ENCODE peak calls at places on chromosomes 2 and 18, in six cellular contexts. U is PC-9; K is brain microvascular endothelial cell; M is foreskin fibroblast; F is lung; L is CD8-positive, alpha-beta T cell. S is an unnamed sample.

GRCh38 chr2:234293973-234294372 is 202.9 kb downstream of the ARL4C start:
- DNase-seq in U (no peak), K (no peak), M (no peak), F (no peak), L (no peak), S (peak; percentile 46)

GRCh38 chr2:213150315-213150951 is 979 bp downstream of the IKZF2 start:
- DNase-seq in U (peak; percentile 90), K (no peak), M (peak; percentile 33), F (peak; percentile 42), L (no peak), S (no peak)

GRCh38 chr2:101432411-101433181 is 42.3 kb downstream of the RFX8 start:
- DNase-seq in U (no peak), K (peak; percentile 28), M (peak; percentile 27), F (no peak), L (no peak), S (peak; percentile 62)

GRCh38 chr2:132980304-132980703 is 310.3 kb upstream of the LYPD1 start:
- DNase-seq in U (no peak), K (no peak), M (no peak), F (no peak), L (no peak), S (no peak)

GRCh38 chr2:38601061-38601460 is 1.7 kb downstream of the HNRNPLL start:
- DNase-seq in U (no peak), K (no peak), M (peak; percentile 26), F (no peak), L (no peak), S (no peak)

GRCh38 chr2:204533629-204534370 is 11.5 kb upstream of the PARD3B start:
- DNase-seq in U (peak; percentile 87), K (peak; percentile 38), M (peak; percentile 64), F (no peak), L (no peak), S (no peak)

GRCh38 chr18:78457011-78457410 is 522.6 kb upstream of the SALL3 start:
- DNase-seq in U (no peak), K (no peak), M (no peak), F (no peak), L (no peak), S (no peak)

GRCh38 chr2:39621596-39621995 is 44.1 kb upstream of the TMEM178A start:
- DNase-seq in U (no peak), K (no peak), M (no peak), F (no peak), L (no peak), S (no peak)

GRCh38 chr2:29951561-29951960 is 30.2 kb upstream of the ALK start:
- DNase-seq in U (no peak), K (no peak), M (no peak), F (no peak), L (no peak), S (no peak)

GRCh38 chr2:121046335-121046734 is 238.7 kb downstream of the TFCP2L1 start:
- DNase-seq in U (no peak), K (no peak), M (peak; percentile 18), F (no peak), L (no peak), S (no peak)

GRCh38 chr2:163207706-163208370 is 369.3 kb upstream of the KCNH7 start:
- DNase-seq in U (no peak), K (no peak), M (no peak), F (no peak), L (no peak), S (no peak)

GRCh38 chr2:38462121-38462634 is 85.1 kb upstream of the ATL2 start:
- DNase-seq in U (peak; percentile 99), K (peak; percentile 95), M (peak; percentile 86), F (no peak), L (no peak), S (no peak)

GRCh38 chr2:111659361-111660281 is 224.4 kb downstream of the ANAPC1 start:
- DNase-seq in U (peak; percentile 99), K (peak; percentile 80), M (peak; percentile 90), F (peak; percentile 89), L (no peak), S (peak; percentile 75)

GRCh38 chr2:175476950-175477349 is 295.4 kb upstream of the ATP5MC3 start:
- DNase-seq in U (no peak), K (no peak), M (no peak), F (no peak), L (no peak), S (no peak)

GRCh38 chr2:99928472-99929053 is 213.8 kb downstream of the AFF3 start:
- DNase-seq in U (no peak), K (no peak), M (no peak), F (no peak), L (no peak), S (no peak)

GRCh38 chr2:191319181-191319580 is 74.0 kb downstream of the MYO1B start:
- DNase-seq in U (no peak), K (peak; percentile 73), M (peak; percentile 77), F (no peak), L (no peak), S (no peak)

GRCh38 chr18:49609416-49610284 is 47.8 kb downstream of the LIPG start:
- DNase-seq in U (peak; percentile 97), K (no peak), M (peak; percentile 36), F (no peak), L (no peak), S (no peak)

GRCh38 chr2:24486628-24487027 is 4.4 kb upstream of the NCOA1 start:
- DNase-seq in U (no peak), K (no peak), M (no peak), F (no peak), L (no peak), S (no peak)

GRCh38 chr2:68653034-68653433 is 9.7 kb downstream of the PROKR1 start:
- DNase-seq in U (no peak), K (no peak), M (no peak), F (no peak), L (no peak), S (no peak)

GRCh38 chr2:183511154-183511553 is 386.9 kb downstream of the NUP35 start:
- DNase-seq in U (no peak), K (no peak), M (no peak), F (no peak), L (no peak), S (no peak)

GRCh38 chr18:79870369-79871025 is 72.8 kb downstream of the KCNG2 start:
- DNase-seq in U (no peak), K (no peak), M (no peak), F (no peak), L (no peak), S (peak; percentile 75)

GRCh38 chr2:224518806-224519580 is 66.2 kb downstream of the CUL3 start:
- DNase-seq in U (peak; percentile 50), K (peak; percentile 57), M (peak; percentile 77), F (no peak), L (no peak), S (no peak)

GRCh38 chr2:190200603-190201002 is 119.0 kb downstream of the HIBCH start:
- DNase-seq in U (no peak), K (no peak), M (no peak), F (no peak), L (no peak), S (no peak)

GRCh38 chr2:12547771-12548170 is 169.0 kb upstream of the TRIB2 start:
- DNase-seq in U (no peak), K (no peak), M (no peak), F (no peak), L (no peak), S (no peak)
- TF ChIP-seq CTCF in U (no peak), K (peak; percentile 25), M (no peak), F (no peak), L (no peak), S (no peak)

GRCh38 chr2:127175821-127176354 is 44.2 kb downstream of the CYP27C1 start:
- DNase-seq in U (no peak), K (no peak), M (peak; percentile 74), F (no peak), L (no peak), S (no peak)

GRCh38 chr2:127174977-127175376 is 45.1 kb downstream of the CYP27C1 start:
- DNase-seq in U (no peak), K (no peak), M (peak; percentile 67), F (no peak), L (no peak), S (no peak)

GRCh38 chr2:127173073-127173472 is 47.0 kb downstream of the CYP27C1 start:
- DNase-seq in U (no peak), K (peak; percentile 82), M (peak; percentile 95), F (no peak), L (no peak), S (peak; percentile 64)

GRCh38 chr2:127175406-127175805 is 44.7 kb downstream of the CYP27C1 start:
- DNase-seq in U (no peak), K (no peak), M (peak; percentile 47), F (no peak), L (no peak), S (no peak)

DNA sequence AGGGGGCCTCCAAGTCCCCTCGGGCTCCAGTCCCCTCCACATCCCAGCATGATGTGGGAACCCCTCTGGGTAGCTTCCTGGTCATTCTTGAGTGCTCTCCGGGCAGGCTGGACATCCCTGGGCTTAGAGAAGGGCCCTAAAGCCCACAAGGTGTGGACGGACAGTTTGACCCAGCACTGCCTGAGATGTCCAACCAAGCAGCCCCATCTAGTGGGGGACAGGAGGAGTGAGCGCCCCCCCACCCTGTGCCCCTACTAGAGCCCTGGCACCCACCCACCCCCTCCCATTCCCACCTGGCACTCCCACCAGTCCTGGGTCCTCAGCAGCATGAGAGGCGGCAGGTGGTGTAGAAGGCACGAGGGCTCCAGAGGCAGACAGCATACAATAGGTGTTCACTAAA is 45.9 kb downstream of the CYP27C1 start:
- DNase-seq in U (peak; percentile 47), K (peak; percentile 41), M (peak; percentile 68), F (no peak), L (no peak), S (no peak)
- TF ChIP-seq CTCF in U (peak; percentile 70), K (peak; percentile 69), M (peak; percentile 23), F (no peak), L (no peak), S (peak; percentile 63)

GRCh38 chr2:108215794-108216211 is 24.0 kb upstream of the SULT1C3 start:
- DNase-seq in U (peak; percentile 49), K (peak; percentile 49), M (peak; percentile 8), F (peak; percentile 38), L (no peak), S (no peak)
- TF ChIP-seq CTCF in U (no peak), K (peak; percentile 71), M (peak; percentile 38), F (no peak), L (no peak), S (peak; percentile 58)

GRCh38 chr2:177261115-177261779 is 3.3 kb downstream of the NFE2L2 start:
- DNase-seq in U (no peak), K (no peak), M (no peak), F (no peak), L (no peak), S (no peak)

GRCh38 chr2:177258059-177258458 is 6.5 kb downstream of the NFE2L2 start:
- DNase-seq in U (no peak), K (no peak), M (no peak), F (no peak), L (no peak), S (no peak)

GRCh38 chr2:177262137-177262536 is 2.4 kb downstream of the NFE2L2 start:
- DNase-seq in U (no peak), K (no peak), M (no peak), F (no peak), L (no peak), S (no peak)

GRCh38 chr2:177262958-177263450 is 1.5 kb downstream of the NFE2L2 start:
- DNase-seq in U (no peak), K (no peak), M (no peak), F (no peak), L (no peak), S (no peak)

DNA sequence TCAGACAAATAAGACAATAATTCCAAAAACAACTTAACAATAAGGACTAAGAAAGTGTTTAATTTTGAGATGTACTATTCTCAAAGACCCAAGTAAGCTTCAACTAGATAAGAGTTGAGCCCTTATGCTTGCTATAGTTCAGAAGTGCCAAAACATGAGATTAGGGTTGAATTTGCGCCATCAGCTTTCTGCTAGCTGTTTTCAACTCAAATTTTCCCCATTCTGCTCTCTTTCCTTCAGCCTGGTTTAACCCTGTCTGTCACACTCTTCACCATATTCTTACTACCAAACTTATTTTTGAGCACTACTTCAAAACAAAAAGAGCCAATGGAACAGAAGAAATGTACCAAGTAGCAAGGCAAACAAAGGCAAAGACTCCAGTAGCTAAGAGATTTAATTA is 4.1 kb downstream of the NFE2L2 start:
- DNase-seq in U (no peak), K (no peak), M (no peak), F (no peak), L (no peak), S (no peak)
- TF ChIP-seq CTCF in U (no peak), K (no peak), M (no peak), F (no peak), L (no peak), S (no peak)

S was measured in osteocyte.